ENCODE peak calls at places on chromosomes 7 and 10, in nine cellular contexts. K, X, R, L, V, I, J, E and N are unnamed samples.
A peak's percentile ranks its signal among the peaks of the same experiment; 100 is the strongest.

GRCh38 chr10:10911471-10911921 is 106.2 kb upstream of the CELF2 start:
- DNase-seq in K (peak; percentile 80), I (no peak), X (no peak), E (peak; percentile 68), V (no peak), L (no peak), J (peak; percentile 87), R (no peak), N (no peak)

GRCh38 chr10:111545806-111546205 is 469.0 kb downstream of the ADRA2A start:
- DNase-seq in X (no peak), L (no peak), E (no peak), K (no peak), I (no peak), V (no peak), R (no peak), J (no peak), N (no peak)

GRCh38 chr7:137891016-137891655 is 44.4 kb upstream of the DGKI start:
- DNase-seq in X (no peak), V (no peak), E (no peak), R (no peak), L (no peak), I (no peak), J (no peak), K (no peak), N (no peak)

GRCh38 chr7:113918946-113919345 is at the start of gene PPP1R3A:
- DNase-seq in I (no peak), E (no peak), K (no peak), X (no peak), R (no peak), L (no peak), J (no peak), V (no peak), N (no peak)

GRCh38 chr10:114632869-114633715 is 25.0 kb downstream of the ABLIM1 start:
- DNase-seq in K (peak; percentile 76), L (no peak), I (no peak), E (no peak), X (no peak), V (peak; percentile 10), J (peak; percentile 59), R (peak; percentile 76), N (no peak)

GRCh38 chr10:107418411-107418810 is 253.9 kb upstream of the SORCS1 start:
- DNase-seq in J (no peak), L (no peak), X (no peak), E (no peak), I (no peak), V (peak; percentile 76), R (no peak), K (no peak), N (no peak)

GRCh38 chr7:140635345-140635744 is 5.3 kb downstream of the DENND2A start:
- DNase-seq in K (no peak), L (no peak), X (no peak), I (no peak), R (no peak), V (no peak), J (no peak), E (no peak), N (no peak)

GRCh38 chr7:36283711-36284130 is 105.9 kb upstream of the ANLN start:
- DNase-seq in X (no peak), K (no peak), I (no peak), R (no peak), L (no peak), V (peak; percentile 76), J (no peak), E (peak; percentile 83), N (no peak)

GRCh38 chr7:29408841-29409243 is 154.8 kb upstream of the PRR15 start:
- DNase-seq in I (no peak), X (peak; percentile 13), L (peak; percentile 18), V (peak; percentile 60), E (peak; percentile 78), R (peak; percentile 75), K (peak; percentile 86), J (peak; percentile 79), N (peak; percentile 26)

GRCh38 chr10:70053212-70053895 is 708 bp downstream of the MACROH2A2 start:
- DNase-seq in L (no peak), X (no peak), K (peak; percentile 11), J (peak; percentile 22), E (no peak), I (no peak), R (no peak), V (no peak), N (no peak)

GRCh38 chr10:44703241-44704155 is 207.6 kb upstream of the TMEM72 start:
- DNase-seq in R (no peak), V (no peak), X (no peak), J (peak; percentile 25), K (peak; percentile 61), L (no peak), I (no peak), E (no peak), N (no peak)

GRCh38 chr10:22053048-22053447 is 49.5 kb upstream of the DNAJC1 start:
- DNase-seq in J (no peak), I (no peak), R (no peak), E (no peak), X (no peak), V (peak; percentile 8), L (no peak), K (no peak), N (no peak)